ENCODE peak calls at places on chromosomes 12 and 14, in four cellular contexts. I is naive thymus-derived CD8-positive, alpha-beta T cell; H is central memory CD8-positive, alpha-beta T cell; U is right cardiac atrium. G is an unnamed sample.

GRCh38 chr12:106147956-106148355 is 9.2 kb upstream of the NUAK1 start:
- ATAC-seq in H (no peak), I (no peak), U (peak), G (peak)

GRCh38 chr14:87869619-87870583 is 123.1 kb downstream of the GALC start:
- ATAC-seq in I (no peak), U (peak), H (no peak), G (peak)

GRCh38 chr12:6980740-6981139 is 10.0 kb downstream of the EMG1 start:
- ATAC-seq in U (no peak), H (no peak), I (no peak), G (no peak)

GRCh38 chr12:13440844-13441243 is 244.3 kb downstream of the EMP1 start:
- ATAC-seq in H (no peak), I (no peak), U (no peak), G (no peak)

GRCh38 chr12:84436134-84436533 is 476.5 kb downstream of the SLC6A15 start:
- ATAC-seq in U (no peak), H (no peak), I (no peak), G (no peak)

GRCh38 chr14:28896337-28896736 is 129.8 kb downstream of the FOXG1 start:
- ATAC-seq in I (no peak), H (no peak), U (no peak), G (no peak)

GRCh38 chr12:24954261-24954660 is 5.4 kb upstream of the BCAT1 start:
- ATAC-seq in U (no peak), H (no peak), I (no peak), G (no peak)

GRCh38 chr12:104605685-104606084 is 148.9 kb downstream of the CHST11 start:
- ATAC-seq in I (no peak), U (peak), H (no peak), G (peak)

GRCh38 chr14:80414080-80414479 is 202.8 kb upstream of the DIO2 start:
- ATAC-seq in U (no peak), H (no peak), I (no peak), G (no peak)

GRCh38 chr14:92677087-92677668 is 71.2 kb downstream of the LGMN start:
- ATAC-seq in H (no peak), I (peak), U (peak), G (no peak)

GRCh38 chr12:91774471-91774921 is 371.1 kb downstream of the BTG1 start:
- ATAC-seq in U (peak), H (no peak), I (peak), G (no peak)

GRCh38 chr12:64946132-64946829 is 121.8 kb downstream of the TBC1D30 start:
- ATAC-seq in U (peak), I (no peak), H (no peak), G (peak)

GRCh38 chr12:59677857-59678256 is 82.0 kb downstream of the SLC16A7 start:
- ATAC-seq in I (no peak), U (no peak), H (no peak), G (no peak)

GRCh38 chr14:61551419-61551818 is 143.9 kb upstream of the HIF1A start:
- ATAC-seq in I (no peak), U (no peak), H (no peak), G (no peak)